ENCODE peak calls at places on chromosomes 5 and 9, in four cellular contexts. U is HepG2, F is hepatocyte, O is mammary epithelial cell. L is an unnamed sample.

GRCh38 chr9:121634329-121634784 is 17.1 kb upstream of the DAB2IP start:
- DNase-seq in U (peak; percentile 51), F (no peak), O (no peak), L (no peak)

GRCh38 chr5:159581502-159582249 is 251.4 kb upstream of the IL12B start:
- DNase-seq in F (no peak), U (no peak), O (peak; percentile 97), L (peak; percentile 92)

GRCh38 chr5:111772456-111772855 is 15.5 kb upstream of the NREP start:
- DNase-seq in U (no peak), O (no peak), F (peak; percentile 26), L (no peak)

GRCh38 chr9:132099741-132100407 is 20.2 kb upstream of the MED27 start:
- DNase-seq in O (peak; percentile 28), U (no peak), F (no peak), L (no peak)

GRCh38 chr5:123120197-123120596 is 31.2 kb downstream of the PRDM6 start:
- DNase-seq in U (no peak), O (no peak), F (no peak), L (no peak)

GRCh38 chr9:100690438-100690837 is 112.6 kb downstream of the CAVIN4 start:
- DNase-seq in F (no peak), O (no peak), U (no peak), L (no peak)

GRCh38 chr9:125370786-125371185 is 109.2 kb downstream of the GAPVD1 start:
- DNase-seq in F (no peak), U (no peak), O (no peak), L (no peak)

GRCh38 chr9:130664191-130665028 is at the start of gene PRDM12:
- DNase-seq in F (no peak), O (no peak), U (no peak), L (no peak)

GRCh38 chr9:93096131-93096802 is at the start of gene CARD19:
- DNase-seq in F (peak; percentile 73), U (no peak), O (peak; percentile 50), L (peak; percentile 71)

GRCh38 chr9:123034881-123035465 is 1.5 kb downstream of the GPR21 start:
- DNase-seq in U (no peak), F (no peak), O (no peak), L (no peak)

GRCh38 chr9:120434532-120434931 is 145.4 kb downstream of the CDK5RAP2 start:
- DNase-seq in U (no peak), O (no peak), F (peak; percentile 50), L (no peak)

GRCh38 chr9:119047513-119047912 is 321.7 kb downstream of the BRINP1 start:
- DNase-seq in O (no peak), F (no peak), U (no peak), L (no peak)

GRCh38 chr9:14883310-14883944 is 26.8 kb downstream of the FREM1 start:
- DNase-seq in U (no peak), F (no peak), O (no peak), L (no peak)

GRCh38 chr9:69023650-69024049 is 9.7 kb upstream of the PRKACG start:
- DNase-seq in F (no peak), U (no peak), O (no peak), L (no peak)

GRCh38 chr9:79817469-79818004 is 245.8 kb downstream of the TLE4 start:
- DNase-seq in F (no peak), U (no peak), O (no peak), L (no peak)

GRCh38 chr5:11715797-11716196 is 188.4 kb downstream of the CTNND2 start:
- DNase-seq in F (no peak), U (no peak), O (no peak), L (no peak)

GRCh38 chr5:142403583-142403982 is 78.8 kb upstream of the SPRY4 start:
- DNase-seq in U (no peak), F (peak; percentile 30), O (peak; percentile 42), L (peak; percentile 46)

DNA sequence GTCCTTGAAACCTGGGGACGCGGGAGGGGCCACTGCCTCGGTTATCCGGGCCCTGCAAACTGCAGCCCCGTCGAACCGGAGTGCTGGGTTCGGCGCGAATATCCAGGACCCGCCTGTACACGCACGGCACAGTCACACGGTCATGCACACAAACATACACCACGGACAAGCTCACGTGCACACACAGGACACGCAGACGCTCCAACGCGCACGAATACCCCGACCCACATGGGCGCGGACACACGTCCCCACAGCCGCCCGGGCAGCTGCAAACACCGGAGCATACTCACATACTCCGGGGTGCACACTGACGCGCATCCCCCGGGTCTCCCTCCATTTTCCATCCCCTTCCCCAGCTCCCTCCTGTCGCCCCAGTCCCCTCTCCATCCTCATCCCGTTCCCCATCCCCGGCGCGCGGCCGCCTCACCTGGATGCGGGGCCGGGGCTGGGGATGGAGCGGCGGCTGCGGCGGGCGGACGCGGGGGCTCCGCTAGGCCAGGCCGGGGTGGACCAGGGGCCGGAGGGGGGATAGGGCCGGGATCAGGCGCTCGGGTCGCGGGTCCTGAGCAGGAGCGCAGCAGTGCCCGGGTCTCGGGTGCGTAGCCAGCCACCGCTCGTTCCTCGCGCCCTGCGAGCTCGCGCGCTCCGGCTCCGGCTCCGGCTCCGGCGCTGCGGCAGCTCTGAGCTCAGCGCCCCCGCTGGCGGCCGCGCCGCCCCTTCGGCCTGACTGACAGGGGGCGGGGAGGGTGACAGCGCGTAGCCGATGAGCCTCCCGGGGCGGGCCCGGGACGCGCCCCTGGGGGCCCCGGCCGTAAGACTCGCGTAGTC is at the start of the genes EIF4E1B and SNCB:
- DNase-seq in F (peak; percentile 72), O (peak; percentile 51), U (no peak), L (no peak)
- TF ChIP-seq EZH2 in F (peak; percentile 92), O (peak; percentile 77), U (peak; percentile 42), L (no peak)

DNA sequence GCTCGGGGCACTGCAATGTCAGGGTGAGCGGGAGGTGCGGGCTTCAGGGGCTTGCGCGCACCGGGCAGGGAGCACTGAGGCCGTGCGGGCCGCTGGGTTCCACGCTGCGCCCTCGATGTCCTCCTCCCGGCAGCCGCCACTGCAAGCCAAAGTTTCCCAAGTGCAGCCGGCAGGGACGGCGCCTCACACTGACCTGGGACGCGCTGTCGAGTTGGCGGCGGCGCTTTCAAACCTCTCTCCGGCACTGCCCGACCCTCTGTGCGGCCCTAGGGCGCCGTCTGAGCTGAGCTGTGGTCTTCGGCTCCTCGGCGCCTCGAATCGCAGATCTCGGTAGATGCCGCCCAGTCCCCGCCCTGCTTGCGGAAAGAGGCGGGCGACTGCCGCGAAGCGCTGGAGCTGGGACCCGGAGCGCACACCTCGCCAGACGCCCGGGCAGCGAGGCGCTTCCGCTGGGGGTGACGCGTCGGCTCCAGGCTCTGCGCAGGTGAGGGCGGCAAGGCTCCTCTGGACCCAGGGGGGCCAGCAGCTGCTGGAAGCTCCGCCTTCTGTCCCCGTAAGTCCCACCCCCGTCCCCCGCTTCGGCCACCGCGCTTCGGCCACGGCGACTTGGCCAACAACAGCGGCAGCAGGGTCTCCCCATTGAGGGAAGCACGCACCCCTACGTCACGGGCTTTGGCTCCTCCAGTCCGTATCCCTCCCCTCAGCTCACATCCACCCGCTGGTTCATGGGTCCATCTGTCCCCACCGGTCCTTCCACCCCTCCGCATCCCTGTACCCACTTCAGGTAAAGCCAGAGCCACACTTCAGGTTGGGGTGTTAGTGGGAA is at the start of gene ANKRD34B:
- DNase-seq in F (peak; percentile 34), O (peak; percentile 42), U (no peak), L (no peak)
- TF ChIP-seq EZH2 in F (peak; percentile 12), O (no peak), U (peak; percentile 36), L (no peak)

GRCh38 chr5:51388488-51389325 is 5.5 kb downstream of the ISL1 start:
- DNase-seq in U (no peak), O (no peak), F (no peak), L (no peak)
- TF ChIP-seq EZH2 in U (no peak), O (peak; percentile 80), F (no peak), L (no peak)

GRCh38 chr5:93592866-93593265 is 9.8 kb downstream of the NR2F1 start:
- DNase-seq in O (no peak), U (no peak), F (no peak), L (no peak)
- TF ChIP-seq EZH2 in O (no peak), U (no peak), F (no peak), L (no peak)

DNA sequence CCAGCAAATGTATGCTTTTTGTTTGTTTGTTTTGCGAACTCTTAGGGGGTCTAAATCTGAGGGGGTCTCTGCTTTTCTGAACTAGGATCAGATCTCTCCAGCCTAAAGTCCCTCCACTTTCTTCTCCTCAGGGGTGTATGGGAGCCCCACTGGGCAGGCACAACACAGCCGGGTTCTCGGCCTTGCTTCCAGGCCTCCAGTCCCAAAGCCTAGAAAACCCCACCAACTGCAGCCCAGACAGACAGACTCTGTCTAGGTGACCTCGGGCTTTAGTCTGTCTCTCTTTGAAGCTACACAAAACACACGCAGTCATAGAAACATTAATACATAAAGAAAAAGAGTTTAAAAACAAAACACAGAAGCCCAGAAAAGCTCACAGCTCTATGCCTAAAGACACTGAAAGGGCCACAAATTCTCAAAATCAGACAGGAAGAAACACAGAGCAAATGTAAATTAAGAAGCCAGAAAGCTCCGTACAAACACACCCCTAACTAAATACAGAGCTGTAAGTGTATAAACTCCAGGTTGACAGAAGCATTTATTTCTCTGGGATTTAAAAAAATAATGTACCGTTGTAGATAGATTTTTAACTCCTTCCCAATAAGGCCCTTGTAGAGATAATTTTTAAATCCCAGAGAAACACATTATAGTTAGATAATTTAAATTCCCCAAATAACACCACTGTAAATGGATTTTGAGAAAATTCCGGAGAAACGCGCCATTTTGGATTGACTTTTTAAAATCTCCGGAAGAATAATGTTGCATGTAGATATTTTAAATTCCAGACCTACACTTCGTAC is 2.0 kb downstream of the PITX1 start:
- DNase-seq in F (no peak), U (peak; percentile 43), O (no peak), L (no peak)
- TF ChIP-seq EZH2 in F (no peak), U (no peak), O (no peak), L (no peak)

GRCh38 chr9:135088348-135088978 is 995 bp downstream of the OLFM1 start:
- DNase-seq in O (no peak), F (no peak), U (no peak), L (no peak)
- TF ChIP-seq EZH2 in O (no peak), F (peak; percentile 85), U (no peak), L (no peak)

GRCh38 chr9:126666155-126666803 is 52.6 kb downstream of the LMX1B start:
- DNase-seq in O (no peak), F (no peak), U (no peak), L (no peak)
- TF ChIP-seq EZH2 in O (no peak), F (no peak), U (no peak), L (no peak)

GRCh38 chr5:61311056-61311455 is 21.0 kb upstream of the ZSWIM6 start:
- DNase-seq in O (no peak), F (no peak), U (no peak), L (peak; percentile 83)
- TF ChIP-seq EZH2 in O (no peak), F (no peak), U (no peak), L (no peak)

GRCh38 chr9:114938687-114939575 is 8.5 kb upstream of the TNFSF8 start:
- DNase-seq in U (no peak), O (no peak), F (no peak), L (no peak)

GRCh38 chr9:114932502-114932901 is 2.1 kb upstream of the TNFSF8 start:
- DNase-seq in O (no peak), U (no peak), F (no peak), L (no peak)

GRCh38 chr9:114931407-114931806 is 1.0 kb upstream of the TNFSF8 start:
- DNase-seq in F (no peak), U (no peak), O (no peak), L (no peak)

DNA sequence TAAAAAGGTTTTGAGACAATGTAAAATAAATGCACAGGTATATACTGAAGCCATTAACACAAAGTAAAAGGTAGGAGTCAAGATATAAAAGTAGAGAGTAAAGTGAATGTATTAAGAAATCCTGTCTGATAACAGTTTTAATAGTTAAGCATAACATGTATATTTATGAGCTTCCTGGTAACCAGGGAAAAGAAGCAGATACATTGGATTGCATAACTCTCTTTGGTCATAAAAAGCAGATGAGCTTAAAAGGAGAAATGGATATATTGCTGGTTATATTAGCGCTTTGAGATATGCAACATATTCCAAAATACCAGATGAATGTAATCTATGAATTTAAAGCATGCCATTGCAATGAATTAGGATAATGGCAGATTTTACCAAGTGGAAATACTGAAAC is 6.2 kb upstream of the TNFSF8 start:
- DNase-seq in O (no peak), F (no peak), U (no peak), L (no peak)
- TF ChIP-seq EZH2 in O (no peak), F (no peak), U (no peak), L (no peak)

L was measured in PC-9.